ENCODE peak calls at places on chromosomes 6 and 20, in eight cellular contexts. One of them, this sample, is unnamed.
A peak's percentile ranks its signal among the peaks of the same experiment; 100 is the strongest.

GRCh38 chr6:56450882-56451739 is 191.6 kb downstream of the DST start:
- DNase-seq in tibial nerve: no peak
- DNase-seq in CD4-positive, CD25-positive, alpha-beta regulatory T cell: no peak
- DNase-seq in aorta: no peak
- DNase-seq in HepG2: peak; percentile 55
- DNase-seq in H9: no peak
- DNase-seq in pancreas: peak; percentile 42
- DNase-seq in K562: no peak
- DNase-seq in this sample: peak; percentile 83

GRCh38 chr20:9478801-9479200 is 35.6 kb upstream of the LAMP5 start:
- DNase-seq in tibial nerve: no peak
- DNase-seq in CD4-positive, CD25-positive, alpha-beta regulatory T cell: no peak
- DNase-seq in aorta: no peak
- DNase-seq in HepG2: no peak
- DNase-seq in H9: no peak
- DNase-seq in pancreas: no peak
- DNase-seq in K562: no peak
- DNase-seq in this sample: no peak

GRCh38 chr6:16276991-16277981 is 38.9 kb downstream of the GMPR start:
- DNase-seq in tibial nerve: peak; percentile 16
- DNase-seq in CD4-positive, CD25-positive, alpha-beta regulatory T cell: no peak
- DNase-seq in aorta: peak; percentile 93
- DNase-seq in HepG2: peak; percentile 85
- DNase-seq in H9: peak; percentile 87
- DNase-seq in pancreas: no peak
- DNase-seq in K562: peak; percentile 95
- DNase-seq in this sample: peak; percentile 81

GRCh38 chr6:133512410-133513016 is 271.4 kb downstream of the EYA4 start:
- DNase-seq in tibial nerve: no peak
- DNase-seq in CD4-positive, CD25-positive, alpha-beta regulatory T cell: no peak
- DNase-seq in aorta: no peak
- DNase-seq in HepG2: peak; percentile 46
- DNase-seq in H9: peak; percentile 39
- DNase-seq in pancreas: no peak
- DNase-seq in K562: peak; percentile 17
- DNase-seq in this sample: peak; percentile 33

GRCh38 chr20:55456316-55456940 is 548.9 kb downstream of the CBLN4 start:
- DNase-seq in tibial nerve: no peak
- DNase-seq in CD4-positive, CD25-positive, alpha-beta regulatory T cell: no peak
- DNase-seq in aorta: no peak
- DNase-seq in HepG2: no peak
- DNase-seq in H9: no peak
- DNase-seq in pancreas: no peak
- DNase-seq in K562: no peak
- DNase-seq in this sample: no peak

GRCh38 chr6:139708342-139709199 is 334.1 kb upstream of the CITED2 start:
- DNase-seq in tibial nerve: no peak
- DNase-seq in CD4-positive, CD25-positive, alpha-beta regulatory T cell: no peak
- DNase-seq in aorta: no peak
- DNase-seq in HepG2: peak; percentile 67
- DNase-seq in H9: no peak
- DNase-seq in pancreas: no peak
- DNase-seq in K562: no peak
- DNase-seq in this sample: no peak

GRCh38 chr6:101085327-101085726 is 204.2 kb upstream of the ASCC3 start:
- DNase-seq in tibial nerve: no peak
- DNase-seq in CD4-positive, CD25-positive, alpha-beta regulatory T cell: no peak
- DNase-seq in aorta: no peak
- DNase-seq in HepG2: no peak
- DNase-seq in H9: no peak
- DNase-seq in pancreas: no peak
- DNase-seq in K562: no peak
- DNase-seq in this sample: no peak

GRCh38 chr6:12175626-12176025 is 114.5 kb upstream of the EDN1 start:
- DNase-seq in tibial nerve: no peak
- DNase-seq in CD4-positive, CD25-positive, alpha-beta regulatory T cell: no peak
- DNase-seq in aorta: no peak
- DNase-seq in HepG2: no peak
- DNase-seq in H9: no peak
- DNase-seq in pancreas: no peak
- DNase-seq in K562: peak; percentile 18
- DNase-seq in this sample: no peak

GRCh38 chr6:36563237-36563927 is 16.1 kb upstream of the STK38 start:
- DNase-seq in tibial nerve: no peak
- DNase-seq in CD4-positive, CD25-positive, alpha-beta regulatory T cell: no peak
- DNase-seq in aorta: no peak
- DNase-seq in HepG2: no peak
- DNase-seq in H9: no peak
- DNase-seq in pancreas: no peak
- DNase-seq in K562: no peak
- DNase-seq in this sample: no peak

GRCh38 chr6:67535946-67536345 is 1099.1 kb upstream of the ADGRB3 start:
- DNase-seq in tibial nerve: no peak
- DNase-seq in CD4-positive, CD25-positive, alpha-beta regulatory T cell: no peak
- DNase-seq in aorta: no peak
- DNase-seq in HepG2: no peak
- DNase-seq in H9: no peak
- DNase-seq in pancreas: no peak
- DNase-seq in K562: no peak
- DNase-seq in this sample: no peak

GRCh38 chr6:162379762-162380409 is 347.7 kb downstream of the PRKN start:
- DNase-seq in tibial nerve: no peak
- DNase-seq in CD4-positive, CD25-positive, alpha-beta regulatory T cell: no peak
- DNase-seq in aorta: no peak
- DNase-seq in HepG2: no peak
- DNase-seq in H9: no peak
- DNase-seq in pancreas: no peak
- DNase-seq in K562: no peak
- DNase-seq in this sample: no peak

GRCh38 chr6:108497883-108498282 is 62.8 kb upstream of the FOXO3 start:
- DNase-seq in tibial nerve: no peak
- DNase-seq in CD4-positive, CD25-positive, alpha-beta regulatory T cell: no peak
- DNase-seq in aorta: no peak
- DNase-seq in HepG2: peak; percentile 45
- DNase-seq in H9: peak; percentile 52
- DNase-seq in pancreas: no peak
- DNase-seq in K562: peak; percentile 16
- DNase-seq in this sample: no peak

GRCh38 chr20:59661621-59662020 is 57.3 kb downstream of the PHACTR3 start:
- DNase-seq in tibial nerve: no peak
- DNase-seq in CD4-positive, CD25-positive, alpha-beta regulatory T cell: no peak
- DNase-seq in aorta: no peak
- DNase-seq in HepG2: no peak
- DNase-seq in H9: no peak
- DNase-seq in pancreas: no peak
- DNase-seq in K562: no peak
- DNase-seq in this sample: no peak

GRCh38 chr20:59657459-59658046 is 53.2 kb downstream of the PHACTR3 start:
- DNase-seq in tibial nerve: no peak
- DNase-seq in CD4-positive, CD25-positive, alpha-beta regulatory T cell: no peak
- DNase-seq in aorta: no peak
- DNase-seq in HepG2: no peak
- DNase-seq in H9: no peak
- DNase-seq in pancreas: no peak
- DNase-seq in K562: no peak
- DNase-seq in this sample: no peak

GRCh38 chr20:59661141-59661540 is 56.8 kb downstream of the PHACTR3 start:
- DNase-seq in tibial nerve: no peak
- DNase-seq in CD4-positive, CD25-positive, alpha-beta regulatory T cell: no peak
- DNase-seq in aorta: no peak
- DNase-seq in HepG2: no peak
- DNase-seq in H9: no peak
- DNase-seq in pancreas: no peak
- DNase-seq in K562: no peak
- DNase-seq in this sample: no peak

GRCh38 chr20:59652381-59652780 is 48.0 kb downstream of the PHACTR3 start:
- DNase-seq in tibial nerve: no peak
- DNase-seq in CD4-positive, CD25-positive, alpha-beta regulatory T cell: no peak
- DNase-seq in aorta: no peak
- DNase-seq in HepG2: no peak
- DNase-seq in H9: no peak
- DNase-seq in pancreas: no peak
- DNase-seq in K562: no peak
- DNase-seq in this sample: no peak

GRCh38 chr20:59656417-59656816 is 52.1 kb downstream of the PHACTR3 start:
- DNase-seq in tibial nerve: no peak
- DNase-seq in CD4-positive, CD25-positive, alpha-beta regulatory T cell: no peak
- DNase-seq in aorta: no peak
- DNase-seq in HepG2: no peak
- DNase-seq in H9: no peak
- DNase-seq in pancreas: no peak
- DNase-seq in K562: no peak
- DNase-seq in this sample: no peak
- H3K9me3 ChIP-seq in tibial nerve: peaks cover 49% of the 10 kb centered on the region
- H3K9me3 ChIP-seq in CD4-positive, CD25-positive, alpha-beta regulatory T cell: peaks cover 26% of the 10 kb centered on the region
- H3K9me3 ChIP-seq in aorta: peaks cover 1% of the 10 kb centered on the region
- H3K9me3 ChIP-seq in HepG2: peaks cover 45% of the 10 kb centered on the region
- H3K9me3 ChIP-seq in H9: peaks cover 14% of the 10 kb centered on the region
- H3K9me3 ChIP-seq in pancreas: no peaks in the 10 kb centered on the region
- H3K9me3 ChIP-seq in K562: no peaks in the 10 kb centered on the region
- H3K9me3 ChIP-seq in this sample: peaks cover 20% of the 10 kb centered on the region

GRCh38 chr20:46501337-46501942 is 11.9 kb downstream of the ZNF334 start:
- DNase-seq in tibial nerve: no peak
- DNase-seq in CD4-positive, CD25-positive, alpha-beta regulatory T cell: no peak
- DNase-seq in aorta: no peak
- DNase-seq in HepG2: peak; percentile 35
- DNase-seq in H9: no peak
- DNase-seq in pancreas: no peak
- DNase-seq in K562: no peak
- DNase-seq in this sample: no peak
- H3K9me3 ChIP-seq in tibial nerve: peaks cover 60% of the 10 kb centered on the region
- H3K9me3 ChIP-seq in CD4-positive, CD25-positive, alpha-beta regulatory T cell: peaks cover 41% of the 10 kb centered on the region
- H3K9me3 ChIP-seq in aorta: peaks cover 14% of the 10 kb centered on the region
- H3K9me3 ChIP-seq in HepG2: no peaks in the 10 kb centered on the region
- H3K9me3 ChIP-seq in H9: peaks cover 77% of the 10 kb centered on the region
- H3K9me3 ChIP-seq in pancreas: peaks cover 8% of the 10 kb centered on the region
- H3K9me3 ChIP-seq in K562: peaks cover 7% of the 10 kb centered on the region
- H3K9me3 ChIP-seq in this sample: peaks cover 42% of the 10 kb centered on the region

DNA sequence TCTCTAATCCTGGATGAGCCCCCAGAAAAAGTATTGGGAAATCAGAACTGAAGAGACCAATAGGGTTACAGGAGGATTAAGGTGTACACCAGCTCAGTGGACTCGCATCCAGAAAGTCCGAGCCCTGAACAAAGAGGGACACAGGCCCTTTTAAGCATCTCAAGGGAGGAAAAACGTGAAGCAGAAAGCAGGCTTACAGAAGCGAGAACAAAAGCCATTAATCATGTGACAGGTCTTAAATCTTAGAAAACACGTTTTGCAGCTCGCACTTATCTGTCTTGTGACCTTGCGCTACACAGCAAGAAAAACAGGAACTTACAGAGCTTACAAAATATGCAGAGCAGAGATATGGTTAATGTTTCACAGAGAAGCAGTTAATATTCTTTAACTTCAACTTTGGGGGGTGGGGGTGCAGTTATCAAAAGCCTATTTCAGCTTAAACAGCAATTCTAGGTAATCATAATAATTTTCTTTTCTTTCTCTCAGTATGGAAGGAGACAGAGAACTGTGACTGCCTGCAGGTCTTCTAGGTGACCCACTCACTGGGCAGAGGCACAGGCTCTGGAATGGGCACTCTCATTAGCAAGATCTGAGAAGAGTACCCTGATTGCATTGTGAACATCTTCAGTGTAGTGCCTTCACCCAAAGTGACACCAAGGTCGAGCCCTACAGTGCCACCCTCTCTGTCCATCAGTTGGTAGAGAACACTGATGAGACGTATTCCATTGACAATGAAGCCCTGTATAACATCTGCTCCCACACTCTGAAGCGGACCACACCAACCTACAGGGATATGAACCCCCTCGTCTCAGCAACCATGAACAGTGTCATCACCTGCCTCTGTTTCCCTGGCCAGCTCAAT is 65.0 kb upstream of the MOCS1 start:
- DNase-seq in tibial nerve: no peak
- DNase-seq in CD4-positive, CD25-positive, alpha-beta regulatory T cell: no peak
- DNase-seq in aorta: no peak
- DNase-seq in HepG2: no peak
- DNase-seq in H9: no peak
- DNase-seq in pancreas: no peak
- DNase-seq in K562: peak; percentile 35
- DNase-seq in this sample: no peak
- H3K9me3 ChIP-seq in tibial nerve: peaks cover 43% of the 10 kb centered on the region
- H3K9me3 ChIP-seq in CD4-positive, CD25-positive, alpha-beta regulatory T cell: no peaks in the 10 kb centered on the region
- H3K9me3 ChIP-seq in aorta: peaks cover 2% of the 10 kb centered on the region
- H3K9me3 ChIP-seq in HepG2: peaks cover 95% of the 10 kb centered on the region
- H3K9me3 ChIP-seq in H9: peaks cover 18% of the 10 kb centered on the region
- H3K9me3 ChIP-seq in pancreas: no peaks in the 10 kb centered on the region
- H3K9me3 ChIP-seq in K562: peaks cover 40% of the 10 kb centered on the region
- H3K9me3 ChIP-seq in this sample: no peaks in the 10 kb centered on the region

DNA sequence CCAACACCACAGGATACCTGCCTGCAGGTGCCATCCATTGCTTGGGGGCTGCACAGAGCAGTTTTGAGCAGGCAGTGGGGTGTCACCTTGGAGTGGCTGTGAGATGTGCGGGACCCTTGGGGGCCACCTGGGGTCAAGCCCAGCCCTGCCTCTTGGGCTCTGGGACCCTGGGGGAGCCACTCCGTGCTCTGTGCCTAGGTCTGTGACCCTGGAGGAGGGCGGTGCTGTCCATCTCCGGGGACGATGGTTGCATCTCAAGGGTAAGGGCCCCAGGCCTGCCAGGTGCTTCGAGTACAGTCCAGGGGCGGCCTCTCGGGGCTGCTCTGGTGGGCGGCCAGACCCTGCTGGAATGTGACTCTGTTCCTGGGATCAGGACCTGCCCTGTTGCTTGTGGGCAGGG is 8.7 kb upstream of the GATA5 start:
- DNase-seq in tibial nerve: no peak
- DNase-seq in CD4-positive, CD25-positive, alpha-beta regulatory T cell: no peak
- DNase-seq in aorta: no peak
- DNase-seq in HepG2: no peak
- DNase-seq in H9: no peak
- DNase-seq in pancreas: no peak
- DNase-seq in K562: no peak
- DNase-seq in this sample: no peak
- H3K9me3 ChIP-seq in tibial nerve: no peaks in the 10 kb centered on the region
- H3K9me3 ChIP-seq in CD4-positive, CD25-positive, alpha-beta regulatory T cell: no peaks in the 10 kb centered on the region
- H3K9me3 ChIP-seq in aorta: no peaks in the 10 kb centered on the region
- H3K9me3 ChIP-seq in HepG2: no peaks in the 10 kb centered on the region
- H3K9me3 ChIP-seq in H9: no peaks in the 10 kb centered on the region
- H3K9me3 ChIP-seq in pancreas: no peaks in the 10 kb centered on the region
- H3K9me3 ChIP-seq in K562: no peaks in the 10 kb centered on the region
- H3K9me3 ChIP-seq in this sample: no peaks in the 10 kb centered on the region

GRCh38 chr6:8057793-8058192 is 6.4 kb downstream of the BLOC1S5 start:
- DNase-seq in tibial nerve: no peak
- DNase-seq in CD4-positive, CD25-positive, alpha-beta regulatory T cell: no peak
- DNase-seq in aorta: no peak
- DNase-seq in HepG2: no peak
- DNase-seq in H9: no peak
- DNase-seq in pancreas: no peak
- DNase-seq in K562: no peak
- DNase-seq in this sample: no peak
- H3K9me3 ChIP-seq in tibial nerve: no peaks in the 10 kb centered on the region
- H3K9me3 ChIP-seq in CD4-positive, CD25-positive, alpha-beta regulatory T cell: no peaks in the 10 kb centered on the region
- H3K9me3 ChIP-seq in aorta: no peaks in the 10 kb centered on the region
- H3K9me3 ChIP-seq in HepG2: no peaks in the 10 kb centered on the region
- H3K9me3 ChIP-seq in H9: no peaks in the 10 kb centered on the region
- H3K9me3 ChIP-seq in pancreas: no peaks in the 10 kb centered on the region
- H3K9me3 ChIP-seq in K562: no peaks in the 10 kb centered on the region
- H3K9me3 ChIP-seq in this sample: no peaks in the 10 kb centered on the region